ENCODE peak calls at places on chromosomes 5 and 9, in four cellular contexts. One of them, this sample, is unnamed.

GRCh38 chr5:113202904-113203716 is 226.5 kb downstream of the DCP2 start:
- DNase-seq in stomach: peak
- DNase-seq in GM23338: no peak
- DNase-seq in GM12891: no peak
- DNase-seq in this sample: no peak

GRCh38 chr9:95379630-95380029 is 62.1 kb upstream of the FANCC start:
- DNase-seq in stomach: no peak
- DNase-seq in GM23338: no peak
- DNase-seq in GM12891: no peak
- DNase-seq in this sample: no peak

GRCh38 chr9:78167356-78167755 is 68.5 kb upstream of the CEP78 start:
- DNase-seq in stomach: peak
- DNase-seq in GM23338: peak
- DNase-seq in GM12891: no peak
- DNase-seq in this sample: no peak

GRCh38 chr5:134552301-134552700 is 26.8 kb downstream of the JADE2 start:
- DNase-seq in stomach: peak
- DNase-seq in GM23338: no peak
- DNase-seq in GM12891: no peak
- DNase-seq in this sample: no peak

GRCh38 chr5:112227911-112228631 is 191.0 kb downstream of the EPB41L4A start:
- DNase-seq in stomach: no peak
- DNase-seq in GM23338: no peak
- DNase-seq in GM12891: no peak
- DNase-seq in this sample: no peak

GRCh38 chr9:83979812-83980394 is at the start of gene HNRNPK:
- DNase-seq in stomach: peak
- DNase-seq in GM23338: peak
- DNase-seq in GM12891: peak
- DNase-seq in this sample: peak

GRCh38 chr9:36401179-36401740 is 1.2 kb upstream of the RNF38 start:
- DNase-seq in stomach: peak
- DNase-seq in GM23338: peak
- DNase-seq in GM12891: peak
- DNase-seq in this sample: peak

GRCh38 chr9:135504262-135505229 is 4.1 kb downstream of the MRPS2 start:
- DNase-seq in stomach: peak
- DNase-seq in GM23338: peak
- DNase-seq in GM12891: peak
- DNase-seq in this sample: peak

GRCh38 chr5:42467981-42468524 is 44.8 kb downstream of the GHR start:
- DNase-seq in stomach: no peak
- DNase-seq in GM23338: no peak
- DNase-seq in GM12891: no peak
- DNase-seq in this sample: no peak

GRCh38 chr5:68460147-68460760 is 244.7 kb downstream of the PIK3R1 start:
- DNase-seq in stomach: no peak
- DNase-seq in GM23338: peak
- DNase-seq in GM12891: peak
- DNase-seq in this sample: no peak

GRCh38 chr5:95731571-95732554 is 727 bp downstream of the RHOBTB3 start:
- DNase-seq in stomach: peak
- DNase-seq in GM23338: peak
- DNase-seq in GM12891: no peak
- DNase-seq in this sample: no peak

GRCh38 chr9:112331676-112331955 is 1.8 kb downstream of the PTBP3 start:
- DNase-seq in stomach: no peak
- DNase-seq in GM23338: no peak
- DNase-seq in GM12891: no peak
- DNase-seq in this sample: no peak

GRCh38 chr5:14879985-14880589 is 8.5 kb upstream of the ANKH start:
- DNase-seq in stomach: no peak
- DNase-seq in GM23338: no peak
- DNase-seq in GM12891: no peak
- DNase-seq in this sample: no peak

GRCh38 chr5:19880859-19881436 is 107.1 kb downstream of the CDH18 start:
- DNase-seq in stomach: no peak
- DNase-seq in GM23338: peak
- DNase-seq in GM12891: no peak
- DNase-seq in this sample: no peak

GRCh38 chr9:108709922-108710321 is 145.9 kb downstream of the ACTL7B start:
- DNase-seq in stomach: no peak
- DNase-seq in GM23338: no peak
- DNase-seq in GM12891: no peak
- DNase-seq in this sample: no peak

GRCh38 chr9:129836342-129837007 is 1.2 kb downstream of the USP20 start:
- DNase-seq in stomach: no peak
- DNase-seq in GM23338: peak
- DNase-seq in GM12891: no peak
- DNase-seq in this sample: no peak

GRCh38 chr9:70420267-70421019 is 6.0 kb upstream of the KLF9 start:
- DNase-seq in stomach: peak
- DNase-seq in GM23338: peak
- DNase-seq in GM12891: no peak
- DNase-seq in this sample: peak
- TF ChIP-seq POLR2AphosphoS5 in stomach: peak
- TF ChIP-seq POLR2AphosphoS5 in GM23338: peak
- TF ChIP-seq POLR2AphosphoS5 in GM12891: no peak
- TF ChIP-seq POLR2AphosphoS5 in this sample: no peak

GRCh38 chr9:72701510-72701909 is 180.1 kb downstream of the TMC1 start:
- DNase-seq in stomach: no peak
- DNase-seq in GM23338: no peak
- DNase-seq in GM12891: no peak
- DNase-seq in this sample: no peak

GRCh38 chr9:72695365-72695764 is 174.0 kb downstream of the TMC1 start:
- DNase-seq in stomach: no peak
- DNase-seq in GM23338: peak
- DNase-seq in GM12891: no peak
- DNase-seq in this sample: no peak

GRCh38 chr9:72691671-72692070 is 170.3 kb downstream of the TMC1 start:
- DNase-seq in stomach: no peak
- DNase-seq in GM23338: no peak
- DNase-seq in GM12891: no peak
- DNase-seq in this sample: no peak

DNA sequence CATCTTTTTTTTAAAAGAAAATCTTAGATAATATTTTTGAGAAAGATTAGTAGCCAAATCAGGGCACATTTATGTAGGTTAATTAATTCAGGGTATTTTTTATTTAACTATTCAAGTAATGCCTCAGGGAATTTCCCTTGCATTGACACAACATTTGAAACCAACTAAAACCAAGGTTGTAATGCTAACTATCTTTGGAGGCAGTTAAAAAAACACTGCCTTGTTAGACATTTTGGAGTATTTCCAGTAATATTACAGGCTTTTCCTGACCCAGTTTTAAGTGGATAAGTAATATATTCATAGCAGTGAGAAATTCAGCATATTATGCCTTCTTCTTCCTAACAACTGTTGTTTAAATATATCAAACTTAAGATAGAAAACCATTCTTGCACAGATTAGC is 175.1 kb downstream of the TMC1 start:
- DNase-seq in stomach: no peak
- DNase-seq in GM23338: no peak
- DNase-seq in GM12891: no peak
- DNase-seq in this sample: no peak
- TF ChIP-seq POLR2AphosphoS5 in stomach: no peak
- TF ChIP-seq POLR2AphosphoS5 in GM23338: no peak
- TF ChIP-seq POLR2AphosphoS5 in GM12891: no peak
- TF ChIP-seq POLR2AphosphoS5 in this sample: no peak

GRCh38 chr9:4496497-4496896 is 6.2 kb downstream of the SLC1A1 start:
- DNase-seq in stomach: no peak
- DNase-seq in GM23338: no peak
- DNase-seq in GM12891: no peak
- DNase-seq in this sample: no peak

GRCh38 chr9:4495537-4495936 is 5.3 kb downstream of the SLC1A1 start:
- DNase-seq in stomach: no peak
- DNase-seq in GM23338: no peak
- DNase-seq in GM12891: no peak
- DNase-seq in this sample: no peak

GRCh38 chr9:4497395-4497794 is 7.1 kb downstream of the SLC1A1 start:
- DNase-seq in stomach: no peak
- DNase-seq in GM23338: no peak
- DNase-seq in GM12891: no peak
- DNase-seq in this sample: no peak

GRCh38 chr9:4499917-4500316 is 9.6 kb downstream of the SLC1A1 start:
- DNase-seq in stomach: no peak
- DNase-seq in GM23338: no peak
- DNase-seq in GM12891: no peak
- DNase-seq in this sample: no peak

DNA sequence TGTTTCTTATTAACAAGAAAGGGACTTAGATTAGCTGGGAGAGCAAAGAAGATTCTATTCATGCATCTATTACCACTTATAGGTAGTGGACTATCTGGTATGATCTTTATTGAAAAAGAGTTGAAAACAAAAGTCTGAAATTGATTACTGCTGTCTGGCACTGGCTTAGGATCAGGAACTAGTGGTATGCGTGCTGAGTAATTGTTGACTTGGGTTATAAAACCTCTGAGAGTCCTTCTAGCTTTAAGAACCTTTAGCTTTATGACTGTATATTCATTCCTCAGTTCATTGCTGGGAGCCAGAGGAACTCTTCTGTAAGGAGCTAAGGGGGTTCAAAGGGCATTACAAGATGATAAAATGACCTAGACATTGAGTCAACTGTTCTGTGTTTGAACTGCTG is 7.6 kb downstream of the SLC1A1 start:
- DNase-seq in stomach: no peak
- DNase-seq in GM23338: no peak
- DNase-seq in GM12891: no peak
- DNase-seq in this sample: no peak
- TF ChIP-seq POLR2AphosphoS5 in stomach: no peak
- TF ChIP-seq POLR2AphosphoS5 in GM23338: no peak
- TF ChIP-seq POLR2AphosphoS5 in GM12891: no peak
- TF ChIP-seq POLR2AphosphoS5 in this sample: no peak

GRCh38 chr5:144169904-144170275 is 569 bp downstream of the YIPF5 start:
- DNase-seq in stomach: no peak
- DNase-seq in GM23338: no peak
- DNase-seq in GM12891: no peak
- DNase-seq in this sample: no peak

GRCh38 chr5:144166696-144167095 is 3.8 kb downstream of the YIPF5 start:
- DNase-seq in stomach: no peak
- DNase-seq in GM23338: no peak
- DNase-seq in GM12891: no peak
- DNase-seq in this sample: no peak

GRCh38 chr5:144167998-144168397 is 2.5 kb downstream of the YIPF5 start:
- DNase-seq in stomach: no peak
- DNase-seq in GM23338: no peak
- DNase-seq in GM12891: no peak
- DNase-seq in this sample: no peak

DNA sequence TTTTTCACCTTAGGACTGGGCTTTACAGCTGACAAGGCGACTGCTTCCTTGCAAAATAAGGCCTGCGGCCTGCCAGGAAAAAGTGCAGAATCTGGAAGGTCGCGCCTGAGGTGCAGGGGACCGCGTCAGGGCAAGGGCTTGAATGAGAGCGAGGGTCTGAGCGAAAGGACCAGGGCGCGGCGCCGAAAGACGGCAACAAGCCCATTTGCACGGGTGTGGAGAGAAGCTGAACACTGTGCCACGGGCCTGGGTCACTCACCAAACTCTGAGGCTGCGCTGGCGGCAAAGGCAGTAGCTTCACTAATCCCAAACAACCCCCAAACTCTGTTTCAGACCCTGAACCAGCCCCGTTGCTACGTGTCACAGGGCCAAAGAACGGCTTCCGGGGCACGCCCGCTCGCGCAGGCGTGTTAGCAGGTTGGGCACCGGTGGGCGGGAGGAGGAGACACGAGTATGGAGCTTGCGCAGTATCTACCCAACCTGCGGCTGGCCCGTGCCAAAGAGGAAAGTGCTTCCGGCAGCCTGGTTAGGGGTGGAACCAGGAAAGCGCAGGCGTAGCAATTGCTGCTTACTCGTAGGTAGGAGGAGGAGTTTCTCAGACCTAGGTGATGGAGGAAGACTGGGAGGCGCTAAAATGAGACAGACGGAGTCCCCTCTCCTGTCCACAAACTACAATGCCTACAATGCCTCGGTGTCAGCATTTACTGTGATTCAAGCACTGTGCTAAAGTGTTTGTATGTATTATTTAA is at the start of the genes KCTD16 and YIPF5:
- DNase-seq in stomach: peak
- DNase-seq in GM23338: peak
- DNase-seq in GM12891: peak
- DNase-seq in this sample: peak
- TF ChIP-seq POLR2AphosphoS5 in stomach: peak
- TF ChIP-seq POLR2AphosphoS5 in GM23338: peak
- TF ChIP-seq POLR2AphosphoS5 in GM12891: peak
- TF ChIP-seq POLR2AphosphoS5 in this sample: peak

GRCh38 chr5:148998174-148998797 is 64.6 kb downstream of the SH3TC2 start:
- DNase-seq in stomach: no peak
- DNase-seq in GM23338: peak
- DNase-seq in GM12891: peak
- DNase-seq in this sample: no peak

GRCh38 chr5:148995791-148996190 is 67.1 kb downstream of the SH3TC2 start:
- DNase-seq in stomach: no peak
- DNase-seq in GM23338: no peak
- DNase-seq in GM12891: no peak
- DNase-seq in this sample: no peak

GRCh38 chr5:148993283-148993936 is 69.5 kb downstream of the SH3TC2 start:
- DNase-seq in stomach: no peak
- DNase-seq in GM23338: no peak
- DNase-seq in GM12891: no peak
- DNase-seq in this sample: no peak

GRCh38 chr5:148999741-149000140 is 63.1 kb downstream of the SH3TC2 start:
- DNase-seq in stomach: no peak
- DNase-seq in GM23338: no peak
- DNase-seq in GM12891: no peak
- DNase-seq in this sample: no peak

GRCh38 chr5:148996270-148996669 is 66.6 kb downstream of the SH3TC2 start:
- DNase-seq in stomach: no peak
- DNase-seq in GM23338: no peak
- DNase-seq in GM12891: no peak
- DNase-seq in this sample: no peak
- TF ChIP-seq POLR2AphosphoS5 in stomach: no peak
- TF ChIP-seq POLR2AphosphoS5 in GM23338: no peak
- TF ChIP-seq POLR2AphosphoS5 in GM12891: no peak
- TF ChIP-seq POLR2AphosphoS5 in this sample: no peak

GRCh38 chr5:52132053-52132452 is 655.7 kb upstream of the ITGA1 start:
- DNase-seq in stomach: no peak
- DNase-seq in GM23338: no peak
- DNase-seq in GM12891: no peak
- DNase-seq in this sample: no peak
- TF ChIP-seq POLR2AphosphoS5 in stomach: no peak
- TF ChIP-seq POLR2AphosphoS5 in GM23338: no peak
- TF ChIP-seq POLR2AphosphoS5 in GM12891: no peak
- TF ChIP-seq POLR2AphosphoS5 in this sample: no peak

GRCh38 chr9:93130861-93131481 is 3.1 kb downstream of the NINJ1 start:
- DNase-seq in stomach: no peak
- DNase-seq in GM23338: no peak
- DNase-seq in GM12891: no peak
- DNase-seq in this sample: no peak
- TF ChIP-seq POLR2AphosphoS5 in stomach: no peak
- TF ChIP-seq POLR2AphosphoS5 in GM23338: no peak
- TF ChIP-seq POLR2AphosphoS5 in GM12891: no peak
- TF ChIP-seq POLR2AphosphoS5 in this sample: no peak

DNA sequence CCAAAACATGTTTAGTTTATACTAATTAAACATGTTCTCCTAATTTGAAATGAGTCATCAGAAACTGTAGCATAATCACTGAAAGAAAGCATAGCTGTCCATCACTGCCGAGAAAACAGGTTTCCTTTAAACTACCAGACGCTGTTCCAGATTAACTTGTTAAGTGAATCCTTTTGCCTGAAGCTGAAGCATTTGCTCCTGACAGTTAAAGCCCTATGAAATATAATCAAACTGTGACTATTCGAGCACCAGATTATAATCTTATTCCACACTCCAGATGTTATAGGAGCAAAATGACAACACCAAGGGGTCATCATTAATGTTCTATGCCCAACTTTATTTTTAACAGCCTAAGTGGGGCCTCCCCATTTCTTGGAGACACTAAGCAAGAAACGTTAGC is 86.0 kb upstream of the CTSL start:
- DNase-seq in stomach: no peak
- DNase-seq in GM23338: no peak
- DNase-seq in GM12891: no peak
- DNase-seq in this sample: no peak
- TF ChIP-seq POLR2AphosphoS5 in stomach: no peak
- TF ChIP-seq POLR2AphosphoS5 in GM23338: no peak
- TF ChIP-seq POLR2AphosphoS5 in GM12891: no peak
- TF ChIP-seq POLR2AphosphoS5 in this sample: no peak

This sample was measured in GM12892.